ENCODE peak calls at places on chromosomes 3 and 15, in nine cellular contexts. F is HFFc6; U is activated CD8-positive, alpha-beta T cell treated with anti-CD3 and anti-CD28 coated beads for 36 hours; Y is ascending aorta; T is pancreas; A is psoas muscle; E is HL-60; L is GM12865; M is WTC11. X is an unnamed sample.

GRCh38 chr3:43394071-43394501 is 107.7 kb downstream of the SNRK start:
- DNase-seq in F (no peak), T (no peak), L (no peak), U (no peak), A (peak), Y (no peak), E (no peak), M (no peak), X (no peak)

GRCh38 chr3:106823706-106824105 is 553.5 kb upstream of the CCDC54 start:
- DNase-seq in A (no peak), Y (no peak), U (no peak), F (no peak), L (no peak), T (no peak), M (no peak), E (no peak), X (no peak)

GRCh38 chr15:59372352-59373211 is at the start of gene MYO1E:
- DNase-seq in E (peak), Y (peak), A (peak), M (peak), F (peak), T (peak), U (peak), L (peak), X (peak)

GRCh38 chr3:98541695-98542094 is 9.9 kb downstream of the GPR15 start:
- DNase-seq in M (no peak), E (no peak), T (no peak), F (no peak), Y (no peak), A (no peak), U (no peak), L (no peak), X (no peak)

GRCh38 chr3:9704343-9705322 is 1.0 kb downstream of the CPNE9 start:
- DNase-seq in Y (no peak), F (no peak), M (peak), U (peak), L (no peak), E (no peak), T (peak), A (peak), X (peak)

GRCh38 chr3:113659121-113659531 is 37.3 kb downstream of the USF3 start:
- DNase-seq in U (no peak), A (no peak), F (no peak), M (no peak), L (peak), E (no peak), Y (no peak), T (no peak), X (no peak)

GRCh38 chr3:155485897-155486296 is 192.4 kb upstream of the STRIT1 start:
- DNase-seq in F (no peak), T (no peak), L (no peak), U (no peak), E (no peak), M (no peak), A (no peak), Y (no peak), X (no peak)

GRCh38 chr3:152257246-152258074 is 11.3 kb upstream of the MBNL1 start:
- DNase-seq in T (no peak), A (no peak), U (no peak), M (no peak), Y (no peak), L (peak), E (peak), F (peak), X (no peak)

GRCh38 chr15:88247914-88248313 is 8.6 kb downstream of the NTRK3 start:
- DNase-seq in M (no peak), E (no peak), L (no peak), U (no peak), Y (no peak), A (no peak), F (no peak), T (no peak), X (no peak)

GRCh38 chr15:48855501-48856440 is 22.2 kb upstream of the EID1 start:
- DNase-seq in M (no peak), A (no peak), F (peak), E (no peak), T (peak), L (no peak), U (no peak), Y (no peak), X (no peak)

GRCh38 chr3:195117978-195118581 is 152.9 kb downstream of the XXYLT1 start:
- DNase-seq in M (no peak), Y (no peak), F (no peak), T (no peak), A (no peak), L (peak), E (no peak), U (no peak), X (no peak)
- TF ChIP-seq CTCF in M (no peak), Y (no peak), F (peak), T (no peak), A (no peak), L (peak), E (peak), U (no peak), X (no peak)

DNA sequence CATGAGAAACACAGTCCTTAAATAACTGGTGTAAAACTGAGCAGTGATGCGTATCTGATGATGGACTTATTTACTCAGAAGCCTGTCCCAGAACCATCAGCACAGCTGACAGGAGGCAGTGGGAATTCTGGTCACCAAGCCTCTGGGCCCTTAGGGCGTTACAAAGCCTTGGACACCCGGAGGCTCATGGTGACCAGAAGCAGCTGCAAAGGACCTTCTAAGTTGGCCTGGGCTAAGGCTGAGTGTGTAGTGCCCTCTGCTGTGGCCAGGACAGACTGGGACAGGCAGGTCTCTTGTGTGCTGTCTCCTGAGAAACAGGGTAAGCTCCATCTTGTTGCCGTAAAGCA is 168.9 kb downstream of the ATP10A start:
- DNase-seq in T (no peak), F (no peak), A (no peak), L (no peak), U (no peak), M (no peak), Y (no peak), E (no peak), X (no peak)
- TF ChIP-seq CTCF in T (no peak), F (peak), A (no peak), L (no peak), U (peak), M (no peak), Y (no peak), E (no peak), X (peak)

GRCh38 chr3:38840987-38841386 is 25.0 kb upstream of the SCN10A start:
- DNase-seq in F (no peak), L (no peak), Y (no peak), M (no peak), E (no peak), T (no peak), A (no peak), U (no peak), X (no peak)

GRCh38 chr3:38842266-38842965 is 26.4 kb upstream of the SCN10A start:
- DNase-seq in Y (no peak), A (no peak), T (no peak), M (no peak), E (no peak), L (no peak), F (no peak), U (no peak), X (no peak)

DNA sequence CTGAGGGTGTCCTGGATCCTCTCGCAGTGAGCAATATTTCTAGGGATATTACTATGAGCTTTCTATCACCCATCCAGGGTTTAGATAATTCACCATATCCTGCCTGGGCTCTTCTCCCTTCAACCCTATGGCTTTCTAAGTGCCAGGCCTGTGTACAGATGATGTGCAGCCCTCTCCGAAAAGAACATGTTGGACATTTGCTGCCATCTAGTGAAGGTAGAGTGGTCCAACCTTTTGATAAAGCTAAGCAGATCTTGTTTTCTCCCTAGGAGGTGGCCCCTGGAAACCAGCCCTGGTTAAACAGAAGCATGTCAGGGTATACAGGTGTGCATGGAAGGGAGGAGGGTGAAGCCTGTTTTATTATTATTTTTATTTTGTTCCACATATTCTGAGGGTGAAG is 27.9 kb upstream of the SCN10A start:
- DNase-seq in T (no peak), E (no peak), F (peak), L (peak), U (peak), Y (no peak), M (no peak), A (no peak), X (no peak)
- TF ChIP-seq CTCF in T (no peak), E (no peak), F (peak), L (peak), U (peak), Y (peak), M (no peak), A (peak), X (no peak)

DNA sequence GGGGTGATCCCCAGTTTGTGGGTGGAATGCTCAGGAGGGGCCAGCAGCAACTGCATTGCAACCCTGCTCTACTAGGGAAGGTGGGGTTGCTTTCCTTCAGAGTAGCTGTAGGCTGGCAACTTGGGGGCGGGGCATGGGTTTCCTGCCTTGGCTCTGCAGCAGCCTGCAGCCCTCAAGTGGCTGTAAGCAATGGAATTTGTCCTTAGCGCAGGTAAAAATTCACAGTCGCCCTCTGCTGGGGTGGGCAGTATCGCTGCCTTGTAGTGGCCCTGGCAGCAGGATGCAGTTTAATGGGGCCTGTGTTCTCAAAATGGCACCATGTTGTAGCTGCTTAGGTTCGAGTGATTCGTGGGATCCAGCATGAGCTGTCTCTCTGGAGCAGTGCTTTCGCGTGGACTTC is 29.8 kb downstream of the STT3B start:
- DNase-seq in Y (no peak), M (peak), U (peak), L (no peak), A (peak), E (peak), T (no peak), F (no peak), X (no peak)
- TF ChIP-seq CTCF in Y (no peak), M (no peak), U (no peak), L (no peak), A (no peak), E (no peak), T (no peak), F (peak), X (no peak)

DNA sequence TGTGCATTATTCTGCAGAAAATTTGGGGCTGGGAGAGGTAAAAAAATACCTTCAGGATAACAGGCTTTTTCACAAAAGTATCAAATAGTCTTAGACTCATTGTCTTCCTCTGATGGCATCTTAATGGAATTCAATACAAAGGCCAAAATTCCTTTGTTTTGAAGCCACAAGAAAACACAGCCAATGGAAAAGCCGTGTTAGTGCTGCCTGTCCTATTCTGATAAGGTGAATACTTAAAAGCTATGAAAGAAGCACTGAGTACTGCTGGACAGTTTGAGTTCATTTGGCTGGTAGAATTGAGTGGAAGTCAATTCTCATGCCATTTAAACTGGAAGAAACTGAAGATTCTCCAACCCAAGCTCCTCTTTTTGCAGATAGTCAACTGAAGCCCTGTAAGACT is 395.3 kb upstream of the TPRG1 start:
- DNase-seq in L (no peak), F (peak), A (no peak), E (no peak), U (no peak), M (no peak), T (no peak), Y (no peak), X (no peak)
- TF ChIP-seq CTCF in L (no peak), F (no peak), A (no peak), E (no peak), U (no peak), M (no peak), T (no peak), Y (no peak), X (no peak)

GRCh38 chr3:34073961-34074360 is 275.5 kb downstream of the PDCD6IP start:
- DNase-seq in M (no peak), U (no peak), Y (no peak), F (no peak), L (peak), A (no peak), T (no peak), E (no peak), X (no peak)
- TF ChIP-seq CTCF in M (no peak), U (no peak), Y (no peak), F (no peak), L (no peak), A (no peak), T (no peak), E (no peak), X (no peak)

GRCh38 chr3:14988988-14989394 is 41.6 kb downstream of the NR2C2 start:
- DNase-seq in Y (no peak), F (no peak), T (no peak), U (peak), M (peak), E (peak), L (peak), A (no peak), X (no peak)
- TF ChIP-seq CTCF in Y (no peak), F (no peak), T (no peak), U (peak), M (no peak), E (no peak), L (peak), A (no peak), X (no peak)

DNA sequence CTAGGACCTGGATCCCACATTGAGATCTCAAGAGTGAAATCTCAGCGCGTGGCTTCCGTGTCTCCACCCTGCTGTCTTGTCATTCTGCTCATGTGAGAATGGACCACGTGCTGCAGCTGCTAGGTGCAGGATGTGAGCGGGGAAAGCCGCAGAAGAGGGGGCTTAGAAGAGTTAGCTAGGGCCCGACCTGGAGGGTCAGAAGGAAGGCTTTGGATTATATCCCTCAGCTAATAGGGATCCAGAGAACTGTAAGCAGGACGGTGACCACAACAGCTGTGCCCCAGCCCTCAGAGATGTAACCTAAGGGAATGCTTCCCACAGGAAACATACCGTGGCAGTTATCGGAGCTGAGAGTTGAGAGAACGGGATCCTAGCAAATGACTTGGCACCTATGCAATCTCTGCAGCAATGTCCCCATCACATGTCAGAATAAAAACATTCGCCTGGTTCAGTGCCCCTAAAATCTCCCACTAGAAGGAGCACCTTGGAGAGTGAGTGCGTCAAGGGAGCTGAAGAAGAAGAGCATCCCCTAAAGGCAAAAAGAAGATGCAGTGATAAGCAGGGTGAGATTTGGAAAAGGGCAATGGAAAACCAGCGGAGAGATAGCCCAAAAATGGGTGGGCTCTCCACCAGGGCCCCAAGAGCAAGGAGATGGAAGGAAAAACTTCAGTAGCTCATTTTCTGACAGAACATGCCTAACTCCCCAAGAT is 76.9 kb upstream of the ST8SIA2 start:
- DNase-seq in U (no peak), M (no peak), E (no peak), F (no peak), A (no peak), L (no peak), T (no peak), Y (no peak), X (no peak)
- TF ChIP-seq CTCF in U (no peak), M (no peak), E (no peak), F (no peak), A (no peak), L (no peak), T (no peak), Y (no peak), X (no peak)

GRCh38 chr3:66572938-66573710 is 72.3 kb upstream of the LRIG1 start:
- DNase-seq in E (no peak), Y (no peak), L (peak), A (no peak), M (peak), F (no peak), U (peak), T (no peak), X (peak)
- TF ChIP-seq CTCF in E (peak), Y (no peak), L (peak), A (peak), M (peak), F (peak), U (no peak), T (no peak), X (peak)

GRCh38 chr3:20488101-20488500 is 302.1 kb upstream of the SGO1 start:
- DNase-seq in Y (no peak), U (no peak), T (no peak), F (no peak), A (no peak), M (no peak), E (no peak), L (no peak), X (no peak)

GRCh38 chr3:20478407-20478806 is 292.4 kb upstream of the SGO1 start:
- DNase-seq in Y (no peak), U (no peak), F (no peak), A (no peak), L (no peak), M (no peak), T (no peak), E (no peak), X (no peak)

GRCh38 chr3:20484126-20484525 is 298.1 kb upstream of the SGO1 start:
- DNase-seq in Y (no peak), U (no peak), F (no peak), T (no peak), E (no peak), L (no peak), A (no peak), M (no peak), X (no peak)

GRCh38 chr3:20480771-20481170 is 294.8 kb upstream of the SGO1 start:
- DNase-seq in U (no peak), M (no peak), E (no peak), L (no peak), T (no peak), A (no peak), Y (no peak), F (no peak), X (no peak)

GRCh38 chr3:20482350-20482749 is 296.3 kb upstream of the SGO1 start:
- DNase-seq in L (no peak), E (no peak), T (no peak), Y (no peak), F (no peak), A (no peak), U (no peak), M (no peak), X (no peak)
- TF ChIP-seq CTCF in L (no peak), E (no peak), T (no peak), Y (no peak), F (no peak), A (no peak), U (no peak), M (no peak), X (no peak)

X was measured in glutamatergic neuron.